ENCODE peak calls at places on chromosome 18, in five cellular contexts. C, S, D, L and F are unnamed samples.

GRCh38 chr18:11752116-11752911 is 63.2 kb downstream of the GNAL start:
- DNase-seq in S (peak), L (peak), D (peak), C (peak), F (no peak)

GRCh38 chr18:5582849-5583667 is 39.3 kb upstream of the EPB41L3 start:
- DNase-seq in S (peak), L (no peak), D (no peak), C (no peak), F (no peak)

GRCh38 chr18:51195602-51196115 is 1.8 kb downstream of the MEX3C start:
- DNase-seq in S (peak), L (peak), D (peak), C (peak), F (no peak)

GRCh38 chr18:57430983-57431382 is 4.2 kb upstream of the ONECUT2 start:
- DNase-seq in L (no peak), C (no peak), S (no peak), D (peak), F (no peak)

GRCh38 chr18:32956591-32957310 is 183.9 kb upstream of the KLHL14 start:
- DNase-seq in S (peak), C (no peak), D (peak), L (peak), F (no peak)

GRCh38 chr18:44325903-44326650 is 354.6 kb upstream of the SETBP1 start:
- DNase-seq in D (peak), S (peak), C (peak), L (peak), F (no peak)

GRCh38 chr18:28771849-28772248 is 594.9 kb upstream of the CDH2 start:
- DNase-seq in D (no peak), L (no peak), S (peak), C (no peak), F (no peak)

GRCh38 chr18:34640273-34640672 is 69.8 kb upstream of the DTNA start:
- DNase-seq in D (no peak), C (no peak), S (no peak), L (no peak), F (no peak)

GRCh38 chr18:45713239-45713638 is 10.7 kb upstream of the SLC14A1 start:
- DNase-seq in S (no peak), L (no peak), C (no peak), D (no peak), F (no peak)

GRCh38 chr18:54284967-54285785 is 15.9 kb downstream of the POLI start:
- DNase-seq in D (no peak), L (no peak), C (no peak), S (peak), F (no peak)

GRCh38 chr18:22691988-22692710 is 241.0 kb upstream of the RBBP8 start:
- DNase-seq in D (no peak), L (no peak), C (no peak), S (peak), F (no peak)

GRCh38 chr18:22106536-22107292 is 62.7 kb upstream of the GATA6 start:
- DNase-seq in S (peak), C (no peak), L (no peak), D (no peak), F (no peak)

GRCh38 chr18:6755107-6755506 is 25.6 kb downstream of the ARHGAP28 start:
- DNase-seq in D (no peak), C (no peak), S (peak), L (no peak), F (no peak)

GRCh38 chr18:46731316-46731715 is 25.5 kb downstream of the ST8SIA5 start:
- DNase-seq in S (no peak), L (no peak), C (no peak), D (no peak), F (peak)

GRCh38 chr18:9333441-9334350 is 877 bp upstream of the TWSG1 start:
- DNase-seq in L (peak), S (no peak), C (peak), D (peak), F (no peak)

GRCh38 chr18:69585696-69586095 is 185.0 kb downstream of the DOK6 start:
- DNase-seq in D (no peak), S (no peak), L (no peak), C (no peak), F (no peak)

GRCh38 chr18:69574401-69574800 is 173.7 kb downstream of the DOK6 start:
- DNase-seq in L (no peak), D (no peak), C (no peak), S (no peak), F (no peak)

GRCh38 chr18:69584429-69584828 is 183.7 kb downstream of the DOK6 start:
- DNase-seq in L (no peak), C (no peak), D (no peak), S (no peak), F (no peak)

GRCh38 chr18:69580107-69580506 is 179.4 kb downstream of the DOK6 start:
- DNase-seq in S (peak), C (no peak), D (peak), L (no peak), F (no peak)
- H3K27ac ChIP-seq in S (no peak), C (no peak), D (no peak), L (no peak), F (no peak)

GRCh38 chr18:49858309-49859005 is 45.1 kb upstream of the ACAA2 start:
- DNase-seq in S (peak), L (peak), D (peak), C (peak), F (peak)
- TF ChIP-seq CTCF in S (peak), L (peak), D (peak), C (peak), F (peak)

DNA sequence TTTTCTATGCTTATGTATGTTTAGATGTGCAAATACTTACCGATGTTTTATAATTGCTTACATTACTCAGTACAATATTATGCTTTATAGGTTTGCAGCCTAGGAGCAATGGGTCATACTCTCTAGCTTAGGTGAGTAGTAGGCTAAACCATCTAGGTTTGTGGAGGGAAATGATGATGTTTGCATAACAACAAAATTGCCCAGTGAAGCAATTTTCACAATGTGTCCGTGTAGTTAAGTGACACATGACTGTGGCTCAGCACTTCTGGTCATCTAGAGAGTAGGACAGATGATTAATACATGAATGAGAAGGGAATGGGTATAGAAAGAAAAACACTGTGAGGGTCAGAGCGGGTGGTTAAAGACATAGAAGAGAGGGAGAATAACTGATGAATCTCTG is 2116.2 kb upstream of the PIK3C3 start:
- DNase-seq in C (no peak), D (no peak), L (no peak), S (no peak), F (no peak)
- H3K27ac ChIP-seq in C (no peak), D (no peak), L (no peak), S (no peak), F (no peak)

GRCh38 chr18:39599251-39599650 is 2033.7 kb upstream of the CELF4 start:
- DNase-seq in C (no peak), L (no peak), D (no peak), S (no peak), F (no peak)

GRCh38 chr18:39591647-39592046 is 2026.0 kb upstream of the CELF4 start:
- DNase-seq in C (no peak), S (no peak), D (peak), L (peak), F (no peak)

GRCh38 chr18:39596891-39597290 is 2031.3 kb upstream of the CELF4 start:
- DNase-seq in C (no peak), D (no peak), L (no peak), S (no peak), F (no peak)

GRCh38 chr18:39594206-39594605 is 2028.6 kb upstream of the CELF4 start:
- DNase-seq in S (no peak), L (no peak), C (no peak), D (no peak), F (no peak)

DNA sequence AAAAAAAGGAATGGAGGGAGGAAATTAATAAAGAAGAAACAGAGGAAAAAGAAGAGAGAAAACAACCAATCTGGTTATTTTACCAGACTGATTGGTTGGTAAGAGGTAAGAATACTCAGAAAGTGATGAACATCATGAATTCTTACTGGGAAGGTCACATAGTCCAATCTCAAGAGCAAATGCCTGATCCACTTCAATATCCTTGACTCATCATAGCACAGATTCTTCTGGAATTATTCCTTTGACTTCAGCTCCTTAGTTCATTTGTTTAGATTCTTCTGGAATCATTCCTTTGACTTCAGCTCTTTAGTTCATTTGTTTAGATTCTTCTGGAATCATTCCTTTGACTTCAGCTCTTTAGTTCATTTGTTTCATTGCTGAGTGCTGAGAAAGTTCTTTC is 2030.6 kb upstream of the CELF4 start:
- DNase-seq in D (no peak), C (no peak), S (peak), L (no peak), F (no peak)
- TF ChIP-seq CTCF in D (no peak), C (no peak), S (no peak), L (no peak), F (no peak)

DNA sequence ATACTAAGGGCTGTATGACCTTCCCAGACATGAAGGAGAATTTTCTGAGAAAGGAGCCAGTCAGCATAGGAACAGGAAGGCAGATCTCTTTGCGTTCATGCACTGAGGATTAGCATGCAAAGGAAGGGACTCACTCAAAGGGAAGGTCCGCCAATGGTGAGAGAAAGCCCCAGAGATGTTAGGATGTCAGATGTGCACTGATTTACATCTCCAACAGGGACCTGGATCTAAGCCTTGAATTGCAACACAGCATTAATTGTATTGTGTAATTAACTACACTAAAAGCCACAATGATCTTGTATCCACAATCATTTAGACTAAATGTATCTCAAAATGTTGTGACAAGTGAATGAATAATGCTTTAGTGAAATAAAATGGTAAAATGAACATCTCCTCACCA is 4.1 kb downstream of the SERPINB5 start:
- DNase-seq in C (no peak), L (no peak), D (no peak), S (no peak), F (no peak)
- H3K27ac ChIP-seq in C (no peak), L (no peak), D (no peak), S (no peak), F (no peak)

GRCh38 chr18:39302481-39302880 is 1736.9 kb upstream of the CELF4 start:
- DNase-seq in D (no peak), C (no peak), L (no peak), S (no peak), F (no peak)
- TF ChIP-seq CTCF in D (no peak), C (no peak), L (no peak), S (no peak), F (no peak)

GRCh38 chr18:2893676-2894075 is 46.9 kb downstream of the EMILIN2 start:
- DNase-seq in C (no peak), D (no peak), L (no peak), S (no peak), F (no peak)
- H3K27ac ChIP-seq in C (no peak), D (no peak), L (no peak), S (no peak), F (peak)

GRCh38 chr18:13253786-13254755 is 35.5 kb downstream of the LDLRAD4 start:
- DNase-seq in S (no peak), L (no peak), D (no peak), C (no peak), F (peak)
- TF ChIP-seq CTCF in S (no peak), L (no peak), D (no peak), C (no peak), F (no peak)

GRCh38 chr18:58512648-58513338 is 116.1 kb downstream of the ALPK2 start:
- DNase-seq in C (no peak), L (no peak), D (no peak), S (no peak), F (no peak)

GRCh38 chr18:58511306-58511705 is 117.6 kb downstream of the ALPK2 start:
- DNase-seq in S (no peak), L (no peak), C (no peak), D (no peak), F (no peak)

GRCh38 chr18:58513615-58514014 is 115.3 kb downstream of the ALPK2 start:
- DNase-seq in S (no peak), L (peak), D (no peak), C (no peak), F (peak)

GRCh38 chr18:58514773-58515172 is 114.1 kb downstream of the ALPK2 start:
- DNase-seq in D (no peak), L (peak), S (no peak), C (no peak), F (peak)

GRCh38 chr18:58512161-58512581 is 116.7 kb downstream of the ALPK2 start:
- DNase-seq in D (peak), L (peak), S (no peak), C (no peak), F (no peak)
- H3K27ac ChIP-seq in D (peak), L (peak), S (no peak), C (no peak), F (no peak)

GRCh38 chr18:74166397-74166796 is 18.1 kb downstream of the TIMM21 start:
- DNase-seq in L (no peak), C (no peak), D (no peak), S (peak), F (no peak)

DNA sequence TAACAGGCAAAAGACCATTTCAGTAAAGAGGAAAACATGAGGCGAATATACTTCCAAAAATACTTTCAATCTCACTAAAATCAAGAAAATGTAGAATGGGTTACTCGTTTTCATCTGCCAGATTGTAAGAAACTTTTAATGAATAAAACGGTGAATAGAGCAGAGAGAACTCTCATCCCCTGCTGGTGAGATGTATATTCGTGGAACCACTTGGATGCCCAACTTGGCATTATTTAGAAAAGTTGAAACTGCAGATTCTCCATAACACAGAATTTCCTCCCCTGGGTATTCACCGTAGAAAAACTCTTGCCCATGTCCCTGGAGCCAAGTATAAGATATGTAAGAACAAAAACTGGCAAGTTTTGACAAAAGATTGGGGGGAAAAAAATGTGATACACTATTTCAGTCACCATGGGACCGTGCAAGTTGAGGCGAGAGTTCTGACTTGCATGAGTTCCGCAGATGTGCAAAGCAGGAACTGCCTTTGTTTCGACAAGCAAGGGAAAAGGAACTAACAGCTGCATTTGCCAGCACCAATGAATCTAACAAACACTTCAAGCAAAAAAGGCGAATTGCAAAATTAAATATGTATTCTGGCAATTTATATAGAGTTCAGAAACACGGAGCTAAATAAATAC is 14.8 kb downstream of the TIMM21 start:
- DNase-seq in D (no peak), S (no peak), L (no peak), C (no peak), F (no peak)
- TF ChIP-seq CTCF in D (peak), S (no peak), L (peak), C (no peak), F (no peak)